ENCODE peak calls at places on chromosomes 3 and 15, in eight cellular contexts. One of them, this sample, is unnamed.

GRCh38 chr15:92968926-92969664 is 69.0 kb downstream of the CHD2 start:
- DNase-seq in hepatocyte: no peak
- DNase-seq in stomach: no peak
- DNase-seq in PC-3: no peak
- DNase-seq in WERI-Rb-1: no peak
- DNase-seq in retinal pigment epithelial cell: peak
- DNase-seq in astrocyte of the spinal cord: no peak
- DNase-seq in NB4: peak
- DNase-seq in this sample: no peak

GRCh38 chr15:100766225-100767001 is 113.2 kb upstream of the ALDH1A3 start:
- DNase-seq in hepatocyte: no peak
- DNase-seq in stomach: no peak
- DNase-seq in PC-3: no peak
- DNase-seq in WERI-Rb-1: peak
- DNase-seq in retinal pigment epithelial cell: peak
- DNase-seq in astrocyte of the spinal cord: no peak
- DNase-seq in NB4: no peak
- DNase-seq in this sample: no peak

GRCh38 chr3:64977308-64978100 is 289.7 kb upstream of the ADAMTS9 start:
- DNase-seq in hepatocyte: peak
- DNase-seq in stomach: no peak
- DNase-seq in PC-3: peak
- DNase-seq in WERI-Rb-1: no peak
- DNase-seq in retinal pigment epithelial cell: peak
- DNase-seq in astrocyte of the spinal cord: peak
- DNase-seq in NB4: no peak
- DNase-seq in this sample: peak

GRCh38 chr3:21500834-21501233 is 250.2 kb downstream of the ZNF385D start:
- DNase-seq in hepatocyte: no peak
- DNase-seq in stomach: no peak
- DNase-seq in PC-3: no peak
- DNase-seq in WERI-Rb-1: no peak
- DNase-seq in retinal pigment epithelial cell: no peak
- DNase-seq in astrocyte of the spinal cord: no peak
- DNase-seq in NB4: no peak
- DNase-seq in this sample: no peak

GRCh38 chr3:42635111-42635510 is 18.4 kb upstream of the ZBTB47 start:
- DNase-seq in hepatocyte: no peak
- DNase-seq in stomach: no peak
- DNase-seq in PC-3: peak
- DNase-seq in WERI-Rb-1: no peak
- DNase-seq in retinal pigment epithelial cell: no peak
- DNase-seq in astrocyte of the spinal cord: peak
- DNase-seq in NB4: peak
- DNase-seq in this sample: no peak

GRCh38 chr3:193389335-193389734 is 10.8 kb upstream of the ATP13A5 start:
- DNase-seq in hepatocyte: no peak
- DNase-seq in stomach: no peak
- DNase-seq in PC-3: no peak
- DNase-seq in WERI-Rb-1: no peak
- DNase-seq in retinal pigment epithelial cell: no peak
- DNase-seq in astrocyte of the spinal cord: no peak
- DNase-seq in NB4: no peak
- DNase-seq in this sample: no peak

GRCh38 chr3:173552526-173552925 is 155.0 kb downstream of the NLGN1 start:
- DNase-seq in hepatocyte: no peak
- DNase-seq in stomach: no peak
- DNase-seq in PC-3: no peak
- DNase-seq in WERI-Rb-1: no peak
- DNase-seq in retinal pigment epithelial cell: no peak
- DNase-seq in astrocyte of the spinal cord: peak
- DNase-seq in NB4: no peak
- DNase-seq in this sample: no peak

GRCh38 chr15:100318880-100319279 is 22.9 kb downstream of the ADAMTS17 start:
- DNase-seq in hepatocyte: no peak
- DNase-seq in stomach: no peak
- DNase-seq in PC-3: peak
- DNase-seq in WERI-Rb-1: no peak
- DNase-seq in retinal pigment epithelial cell: no peak
- DNase-seq in astrocyte of the spinal cord: no peak
- DNase-seq in NB4: no peak
- DNase-seq in this sample: no peak

GRCh38 chr15:40340038-40340739 is 550 bp downstream of the CCDC9B start:
- DNase-seq in hepatocyte: peak
- DNase-seq in stomach: peak
- DNase-seq in PC-3: peak
- DNase-seq in WERI-Rb-1: no peak
- DNase-seq in retinal pigment epithelial cell: no peak
- DNase-seq in astrocyte of the spinal cord: peak
- DNase-seq in NB4: no peak
- DNase-seq in this sample: no peak

GRCh38 chr15:96750361-96750760 is 419.9 kb downstream of the NR2F2 start:
- DNase-seq in hepatocyte: no peak
- DNase-seq in stomach: no peak
- DNase-seq in PC-3: no peak
- DNase-seq in WERI-Rb-1: no peak
- DNase-seq in retinal pigment epithelial cell: no peak
- DNase-seq in astrocyte of the spinal cord: no peak
- DNase-seq in NB4: no peak
- DNase-seq in this sample: no peak

GRCh38 chr3:107428051-107428858 is 51.0 kb downstream of the CCDC54 start:
- DNase-seq in hepatocyte: no peak
- DNase-seq in stomach: no peak
- DNase-seq in PC-3: no peak
- DNase-seq in WERI-Rb-1: no peak
- DNase-seq in retinal pigment epithelial cell: no peak
- DNase-seq in astrocyte of the spinal cord: no peak
- DNase-seq in NB4: no peak
- DNase-seq in this sample: no peak

GRCh38 chr3:168973206-168973605 is 690.3 kb downstream of the MECOM start:
- DNase-seq in hepatocyte: no peak
- DNase-seq in stomach: no peak
- DNase-seq in PC-3: no peak
- DNase-seq in WERI-Rb-1: no peak
- DNase-seq in retinal pigment epithelial cell: peak
- DNase-seq in astrocyte of the spinal cord: no peak
- DNase-seq in NB4: no peak
- DNase-seq in this sample: no peak

GRCh38 chr3:46830801-46831200 is 32.4 kb downstream of the MYL3 start:
- DNase-seq in hepatocyte: no peak
- DNase-seq in stomach: no peak
- DNase-seq in PC-3: no peak
- DNase-seq in WERI-Rb-1: no peak
- DNase-seq in retinal pigment epithelial cell: no peak
- DNase-seq in astrocyte of the spinal cord: no peak
- DNase-seq in NB4: no peak
- DNase-seq in this sample: no peak

GRCh38 chr3:179292440-179292839 is 30.4 kb upstream of the ZNF639 start:
- DNase-seq in hepatocyte: no peak
- DNase-seq in stomach: no peak
- DNase-seq in PC-3: no peak
- DNase-seq in WERI-Rb-1: no peak
- DNase-seq in retinal pigment epithelial cell: no peak
- DNase-seq in astrocyte of the spinal cord: no peak
- DNase-seq in NB4: no peak
- DNase-seq in this sample: no peak

DNA sequence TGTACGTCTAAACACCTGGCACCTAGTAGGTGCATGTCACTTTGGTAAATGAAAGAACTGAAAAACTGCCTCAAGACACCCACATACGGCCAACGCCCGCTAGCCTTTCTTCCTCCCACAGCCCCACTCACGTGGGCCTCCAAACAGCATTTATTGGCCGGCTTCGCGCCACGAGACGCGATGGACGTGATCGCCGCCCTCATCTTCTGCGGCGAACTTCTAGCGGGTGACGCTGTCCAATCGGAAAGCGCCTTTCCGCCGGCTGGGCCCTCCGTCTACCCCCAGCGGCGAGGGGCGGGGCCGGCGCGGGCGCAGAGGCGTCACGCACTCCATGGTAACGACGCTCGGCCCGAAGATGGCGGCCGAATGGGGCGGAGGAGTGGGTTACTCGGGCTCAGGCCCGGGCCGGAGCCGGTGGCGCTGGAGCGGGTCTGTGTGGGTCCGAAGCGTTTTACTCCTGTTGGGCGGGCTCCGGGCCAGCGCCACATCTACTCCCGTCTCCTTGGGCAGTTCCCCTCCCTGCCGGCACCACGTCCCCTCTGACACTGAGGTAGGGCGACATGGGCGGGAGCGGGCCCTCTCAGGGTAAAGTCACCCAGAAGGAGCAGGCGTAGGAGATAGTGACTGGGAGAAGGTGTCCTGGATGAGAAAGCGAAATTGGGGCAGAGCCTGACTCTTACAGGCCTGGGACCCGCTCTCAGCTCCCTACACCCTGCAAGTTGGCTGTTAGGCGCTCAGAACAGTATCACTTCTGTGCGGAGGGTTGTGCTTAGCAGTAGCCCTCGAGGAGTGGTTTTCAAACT is at the start of gene LMLN:
- DNase-seq in hepatocyte: peak
- DNase-seq in stomach: peak
- DNase-seq in PC-3: peak
- DNase-seq in WERI-Rb-1: peak
- DNase-seq in retinal pigment epithelial cell: peak
- DNase-seq in astrocyte of the spinal cord: peak
- DNase-seq in NB4: peak
- DNase-seq in this sample: peak
- TF ChIP-seq CTCF in hepatocyte: no peak
- TF ChIP-seq CTCF in stomach: no peak
- TF ChIP-seq CTCF in PC-3: no peak
- TF ChIP-seq CTCF in WERI-Rb-1: no peak
- TF ChIP-seq CTCF in retinal pigment epithelial cell: no peak
- TF ChIP-seq CTCF in astrocyte of the spinal cord: no peak
- TF ChIP-seq CTCF in NB4: no peak
- TF ChIP-seq CTCF in this sample: no peak

GRCh38 chr3:44729384-44729910 is at the start of gene ZNF501:
- DNase-seq in hepatocyte: peak
- DNase-seq in stomach: peak
- DNase-seq in PC-3: no peak
- DNase-seq in WERI-Rb-1: peak
- DNase-seq in retinal pigment epithelial cell: peak
- DNase-seq in astrocyte of the spinal cord: peak
- DNase-seq in NB4: no peak
- DNase-seq in this sample: peak

DNA sequence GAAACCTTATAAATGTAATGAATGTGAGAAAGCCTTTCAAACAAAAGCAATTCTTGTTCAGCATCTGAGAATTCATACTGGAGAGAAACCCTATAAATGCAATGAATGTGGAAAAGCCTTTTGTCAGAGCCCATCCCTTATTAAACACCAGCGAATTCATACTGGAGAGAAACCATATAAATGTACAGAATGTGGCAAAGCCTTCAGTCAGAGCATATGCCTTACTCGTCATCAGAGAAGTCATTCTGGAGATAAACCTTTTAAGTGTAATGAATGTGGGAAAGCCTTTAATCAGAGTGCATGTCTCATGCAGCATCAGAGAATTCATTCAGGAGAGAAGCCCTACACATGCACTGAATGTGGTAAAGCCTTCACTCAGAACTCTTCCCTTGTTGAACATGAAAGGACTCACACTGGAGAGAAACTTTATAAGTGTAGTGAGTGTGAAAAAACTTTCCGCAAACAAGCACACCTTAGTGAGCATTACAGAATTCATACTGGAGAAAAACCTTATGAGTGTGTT is 5.3 kb downstream of the ZNF501 start:
- DNase-seq in hepatocyte: no peak
- DNase-seq in stomach: no peak
- DNase-seq in PC-3: no peak
- DNase-seq in WERI-Rb-1: no peak
- DNase-seq in retinal pigment epithelial cell: no peak
- DNase-seq in astrocyte of the spinal cord: no peak
- DNase-seq in NB4: no peak
- DNase-seq in this sample: no peak
- H3K4me3 ChIP-seq in hepatocyte: no peak
- H3K4me3 ChIP-seq in stomach: no peak
- H3K4me3 ChIP-seq in PC-3: no peak
- H3K4me3 ChIP-seq in WERI-Rb-1: no peak
- H3K4me3 ChIP-seq in retinal pigment epithelial cell: no peak
- H3K4me3 ChIP-seq in astrocyte of the spinal cord: no peak
- H3K4me3 ChIP-seq in NB4: no peak
- H3K4me3 ChIP-seq in this sample: no peak

GRCh38 chr3:141647562-141647915 is 90.6 kb upstream of the RNF7 start:
- DNase-seq in hepatocyte: no peak
- DNase-seq in stomach: no peak
- DNase-seq in PC-3: no peak
- DNase-seq in WERI-Rb-1: no peak
- DNase-seq in retinal pigment epithelial cell: no peak
- DNase-seq in astrocyte of the spinal cord: no peak
- DNase-seq in NB4: no peak
- DNase-seq in this sample: no peak

GRCh38 chr3:141646760-141647561 is 91.1 kb upstream of the RNF7 start:
- DNase-seq in hepatocyte: peak
- DNase-seq in stomach: no peak
- DNase-seq in PC-3: peak
- DNase-seq in WERI-Rb-1: peak
- DNase-seq in retinal pigment epithelial cell: no peak
- DNase-seq in astrocyte of the spinal cord: peak
- DNase-seq in NB4: peak
- DNase-seq in this sample: no peak

GRCh38 chr3:141643391-141643790 is 94.7 kb upstream of the RNF7 start:
- DNase-seq in hepatocyte: no peak
- DNase-seq in stomach: no peak
- DNase-seq in PC-3: peak
- DNase-seq in WERI-Rb-1: no peak
- DNase-seq in retinal pigment epithelial cell: no peak
- DNase-seq in astrocyte of the spinal cord: peak
- DNase-seq in NB4: no peak
- DNase-seq in this sample: peak

GRCh38 chr3:141643816-141644215 is 94.3 kb upstream of the RNF7 start:
- DNase-seq in hepatocyte: no peak
- DNase-seq in stomach: no peak
- DNase-seq in PC-3: peak
- DNase-seq in WERI-Rb-1: no peak
- DNase-seq in retinal pigment epithelial cell: no peak
- DNase-seq in astrocyte of the spinal cord: no peak
- DNase-seq in NB4: no peak
- DNase-seq in this sample: no peak

GRCh38 chr3:141644931-141645330 is 93.2 kb upstream of the RNF7 start:
- DNase-seq in hepatocyte: peak
- DNase-seq in stomach: peak
- DNase-seq in PC-3: peak
- DNase-seq in WERI-Rb-1: peak
- DNase-seq in retinal pigment epithelial cell: no peak
- DNase-seq in astrocyte of the spinal cord: peak
- DNase-seq in NB4: peak
- DNase-seq in this sample: peak
- TF ChIP-seq CTCF in hepatocyte: peak
- TF ChIP-seq CTCF in stomach: no peak
- TF ChIP-seq CTCF in PC-3: peak
- TF ChIP-seq CTCF in WERI-Rb-1: peak
- TF ChIP-seq CTCF in retinal pigment epithelial cell: peak
- TF ChIP-seq CTCF in astrocyte of the spinal cord: peak
- TF ChIP-seq CTCF in NB4: peak
- TF ChIP-seq CTCF in this sample: peak

DNA sequence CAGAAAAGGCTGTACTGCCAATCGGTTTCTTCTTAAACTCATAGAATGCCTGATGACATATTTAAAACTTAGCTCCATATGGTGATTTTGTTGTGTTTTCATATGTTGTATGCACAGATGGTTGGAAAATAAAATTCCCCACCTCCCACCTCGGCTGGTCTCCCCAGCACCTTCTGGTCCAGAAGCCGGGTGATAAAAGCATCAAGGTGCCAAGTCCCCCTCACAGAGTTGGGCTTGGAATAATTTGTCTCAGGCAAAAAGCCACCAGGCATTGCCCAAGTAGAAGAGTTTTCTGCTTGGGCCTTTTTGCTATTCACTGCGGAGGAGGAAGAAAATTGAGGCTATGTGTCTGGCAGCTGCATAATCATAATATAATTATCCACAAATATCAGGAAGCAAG is 18.4 kb downstream of the LARS2 start:
- DNase-seq in hepatocyte: no peak
- DNase-seq in stomach: no peak
- DNase-seq in PC-3: no peak
- DNase-seq in WERI-Rb-1: no peak
- DNase-seq in retinal pigment epithelial cell: no peak
- DNase-seq in astrocyte of the spinal cord: no peak
- DNase-seq in NB4: no peak
- DNase-seq in this sample: no peak
- H3K4me3 ChIP-seq in hepatocyte: no peak
- H3K4me3 ChIP-seq in stomach: no peak
- H3K4me3 ChIP-seq in PC-3: no peak
- H3K4me3 ChIP-seq in WERI-Rb-1: no peak
- H3K4me3 ChIP-seq in retinal pigment epithelial cell: no peak
- H3K4me3 ChIP-seq in astrocyte of the spinal cord: no peak
- H3K4me3 ChIP-seq in NB4: no peak
- H3K4me3 ChIP-seq in this sample: no peak

This sample was measured in epithelial cell of proximal tubule.